ENCODE peak calls at places on chromosomes 2 and 18, in ten cellular contexts. A is cardiac muscle cell; K is stomach; Z is transverse colon; S is neural progenitor cell; H is A549; R is right cardiac atrium; G is ascending aorta; Q is CD4-positive, alpha-beta memory T cell; N is body of pancreas. B is an unnamed sample. For H3K9me3, the result is how much of the 10 kb centered on the place peaks cover.

GRCh38 chr2:240919161-240919781 is 13.1 kb downstream of the CROCC2 start:
- DNase-seq in A (no peak), R (peak), H (no peak), N (peak), K (peak), S (no peak), Z (peak), G (no peak), Q (no peak), B (peak)

GRCh38 chr18:32770181-32770650 is 2.6 kb downstream of the KLHL14 start:
- DNase-seq in Z (no peak), R (peak), Q (no peak), G (no peak), A (peak), S (peak), H (no peak), K (no peak), N (peak), B (no peak)

GRCh38 chr2:164569334-164569733 is 51.9 kb downstream of the GRB14 start:
- DNase-seq in Z (no peak), H (no peak), S (no peak), A (no peak), Q (no peak), G (no peak), K (no peak), R (no peak), N (no peak), B (no peak)

GRCh38 chr18:9975658-9976057 is 61.8 kb downstream of the VAPA start:
- DNase-seq in H (no peak), Q (no peak), Z (no peak), G (no peak), K (no peak), N (no peak), S (no peak), R (no peak), A (no peak), B (no peak)

GRCh38 chr2:130749078-130749477 is 6.3 kb upstream of the AMER3 start:
- DNase-seq in A (no peak), K (no peak), S (no peak), H (no peak), G (no peak), Q (no peak), N (no peak), Z (no peak), R (no peak), B (no peak)

GRCh38 chr2:212900715-212901114 is 250.7 kb downstream of the IKZF2 start:
- DNase-seq in S (no peak), Z (no peak), K (no peak), N (no peak), H (no peak), A (no peak), G (no peak), R (no peak), Q (no peak), B (no peak)

GRCh38 chr2:204888222-204888621 is 342.9 kb downstream of the PARD3B start:
- DNase-seq in R (no peak), S (no peak), A (no peak), H (no peak), G (no peak), N (no peak), K (no peak), Z (no peak), Q (no peak), B (no peak)

GRCh38 chr2:236250909-236251579 is 13.2 kb downstream of the ASB18 start:
- DNase-seq in A (peak), K (no peak), Z (no peak), Q (no peak), S (no peak), H (no peak), R (no peak), N (no peak), G (no peak), B (no peak)

GRCh38 chr18:12686100-12686499 is 16.4 kb downstream of the CEP76 start:
- DNase-seq in G (no peak), Q (no peak), S (no peak), H (no peak), Z (no peak), A (no peak), N (no peak), K (no peak), R (no peak), B (no peak)

GRCh38 chr2:9858730-9859068 is 15.4 kb downstream of the TAF1B start:
- DNase-seq in H (no peak), Q (no peak), N (no peak), K (no peak), S (no peak), Z (no peak), A (no peak), G (no peak), R (no peak), B (no peak)
- H3K9me3 ChIP-seq in H (under half), Q (under half), N (under half), K (under half), S (under half), Z (under half), A (under half), G (under half), R (under half), B (under half)

GRCh38 chr2:160092445-160092844 is 30.0 kb upstream of the PLA2R1 start:
- DNase-seq in N (no peak), G (no peak), R (no peak), S (no peak), A (no peak), Z (no peak), Q (no peak), K (no peak), H (no peak), B (no peak)
- H3K9me3 ChIP-seq in N (under half), G (under half), R (under half), S (under half), A (under half), Z (under half), Q (under half), K (under half), H (under half), B (under half)

GRCh38 chr2:174477772-174478171 is 9.1 kb downstream of the GPR155 start:
- DNase-seq in G (no peak), R (no peak), Z (no peak), H (no peak), A (no peak), K (no peak), N (no peak), S (no peak), Q (no peak), B (no peak)

GRCh38 chr2:174473796-174474195 is 13.0 kb downstream of the GPR155 start:
- DNase-seq in G (no peak), S (no peak), A (no peak), Q (no peak), H (no peak), K (no peak), R (no peak), Z (no peak), N (no peak), B (no peak)
- H3K9me3 ChIP-seq in G (under half), S (under half), A (under half), Q (under half), H (under half), K (under half), R (under half), Z (under half), N (under half), B (under half)

GRCh38 chr18:80026363-80026762 is 7.9 kb upstream of the RBFA start:
- DNase-seq in A (no peak), N (no peak), Z (no peak), H (no peak), G (no peak), R (no peak), S (no peak), Q (no peak), K (no peak), B (no peak)
- H3K9me3 ChIP-seq in A (under half), N (under half), Z (half or more), H (under half), G (half or more), R (under half), S (under half), Q (under half), K (under half), B (under half)